ENCODE peak calls at places on chromosomes 4 and X, in seven cellular contexts. Q is GM04504, N is endodermal cell, G is activated gamma-delta T cell treated with Interleukin-2 at 50 U/mL for 16 hours, A is caudate nucleus, U is ACHN, Z is T-helper 9 cell. J is an unnamed sample.

GRCh38 chr4:127586922-127587571 is 45.7 kb upstream of the INTU start:
- DNase-seq in A (no peak), G (no peak), U (peak; percentile 39), N (peak; percentile 80), Z (no peak), Q (peak; percentile 6), J (no peak)

GRCh38 chr4:162700815-162701361 is 465.8 kb downstream of the NAF1 start:
- DNase-seq in U (no peak), Z (no peak), G (no peak), A (no peak), N (no peak), Q (no peak), J (no peak)

GRCh38 chr4:33054656-33055055 is 2334.5 kb downstream of the PCDH7 start:
- DNase-seq in N (no peak), Z (no peak), G (no peak), U (no peak), Q (no peak), A (no peak), J (no peak)

GRCh38 chrX:10769165-10769564 is 148.8 kb upstream of the MID1 start:
- DNase-seq in N (no peak), G (no peak), Q (peak; percentile 16), A (no peak), Z (no peak), U (peak; percentile 47), J (no peak)

GRCh38 chr4:45283352-45283751 is 557.0 kb upstream of the GNPDA2 start:
- DNase-seq in Z (no peak), A (no peak), G (no peak), Q (no peak), N (no peak), U (no peak), J (no peak)

GRCh38 chr4:11470709-11471441 is 42.2 kb upstream of the HS3ST1 start:
- DNase-seq in Z (no peak), G (no peak), N (peak; percentile 45), U (no peak), Q (no peak), A (no peak), J (no peak)

GRCh38 chrX:130877892-130878321 is 25.1 kb downstream of the ENOX2 start:
- DNase-seq in U (no peak), A (no peak), Q (no peak), Z (no peak), N (no peak), G (no peak), J (no peak)

GRCh38 chr4:76951333-76952033 is 1.9 kb downstream of the SEPTIN11 start:
- DNase-seq in Q (no peak), A (no peak), N (no peak), Z (no peak), G (no peak), U (no peak), J (no peak)

GRCh38 chrX:20743054-20743453 is 476.3 kb upstream of the RPS6KA3 start:
- DNase-seq in N (no peak), A (no peak), Q (no peak), G (no peak), U (no peak), Z (no peak), J (no peak)